ENCODE peak calls at places on chromosomes 5 and 9, in four cellular contexts. One of them, this sample, is unnamed.

GRCh38 chr9:115691686-115692085 is 461.9 kb upstream of the PAPPA start:
- DNase-seq in K562: no peak
- DNase-seq in HepG2: no peak
- DNase-seq in GM12878: no peak
- DNase-seq in this sample: no peak

GRCh38 chr5:1502046-1502736 is 21.6 kb downstream of the LPCAT1 start:
- DNase-seq in GM12878: no peak
- DNase-seq in K562: peak; percentile 83
- DNase-seq in HepG2: no peak
- DNase-seq in this sample: no peak

GRCh38 chr5:43232943-43233833 is 41.2 kb downstream of the NIM1K start:
- DNase-seq in GM12878: no peak
- DNase-seq in K562: no peak
- DNase-seq in HepG2: no peak
- DNase-seq in this sample: no peak

GRCh38 chr9:89916001-89916635 is 311.3 kb downstream of the GADD45G start:
- DNase-seq in K562: no peak
- DNase-seq in HepG2: no peak
- DNase-seq in GM12878: no peak
- DNase-seq in this sample: no peak

GRCh38 chr5:6183391-6184390 is 194.7 kb downstream of the MED10 start:
- DNase-seq in K562: no peak
- DNase-seq in HepG2: no peak
- DNase-seq in GM12878: no peak
- DNase-seq in this sample: no peak

GRCh38 chr9:76415731-76416130 is 21.5 kb upstream of the RFK start:
- DNase-seq in K562: no peak
- DNase-seq in HepG2: no peak
- DNase-seq in GM12878: no peak
- DNase-seq in this sample: no peak

GRCh38 chr5:1294839-1295649 is at the start of gene TERT:
- DNase-seq in GM12878: no peak
- DNase-seq in HepG2: no peak
- DNase-seq in K562: peak; percentile 90
- DNase-seq in this sample: peak; percentile 93

GRCh38 chr9:92715488-92716231 is 45.7 kb upstream of the IPPK start:
- DNase-seq in K562: peak; percentile 56
- DNase-seq in GM12878: no peak
- DNase-seq in HepG2: no peak
- DNase-seq in this sample: no peak

GRCh38 chr9:90009447-90009846 is 404.6 kb downstream of the GADD45G start:
- DNase-seq in K562: no peak
- DNase-seq in GM12878: no peak
- DNase-seq in HepG2: no peak
- DNase-seq in this sample: no peak

GRCh38 chr9:124126571-124127289 is 115.2 kb downstream of the LHX2 start:
- DNase-seq in HepG2: peak; percentile 56
- DNase-seq in K562: peak; percentile 86
- DNase-seq in GM12878: peak; percentile 43
- DNase-seq in this sample: peak; percentile 96

GRCh38 chr9:91500509-91501011 is 76.9 kb upstream of the NFIL3 start:
- DNase-seq in GM12878: no peak
- DNase-seq in HepG2: no peak
- DNase-seq in K562: peak; percentile 44
- DNase-seq in this sample: no peak

GRCh38 chr9:8867148-8867547 is 1067.6 kb upstream of the DMAC1 start:
- DNase-seq in HepG2: no peak
- DNase-seq in GM12878: no peak
- DNase-seq in K562: no peak
- DNase-seq in this sample: no peak

GRCh38 chr9:8860925-8861324 is 1061.3 kb upstream of the DMAC1 start:
- DNase-seq in K562: no peak
- DNase-seq in HepG2: no peak
- DNase-seq in GM12878: no peak
- DNase-seq in this sample: no peak

GRCh38 chr9:8863064-8863463 is 1063.5 kb upstream of the DMAC1 start:
- DNase-seq in GM12878: no peak
- DNase-seq in K562: no peak
- DNase-seq in HepG2: no peak
- DNase-seq in this sample: no peak

GRCh38 chr9:8868632-8869031 is 1069.1 kb upstream of the DMAC1 start:
- DNase-seq in K562: no peak
- DNase-seq in HepG2: peak; percentile 12
- DNase-seq in GM12878: no peak
- DNase-seq in this sample: no peak

DNA sequence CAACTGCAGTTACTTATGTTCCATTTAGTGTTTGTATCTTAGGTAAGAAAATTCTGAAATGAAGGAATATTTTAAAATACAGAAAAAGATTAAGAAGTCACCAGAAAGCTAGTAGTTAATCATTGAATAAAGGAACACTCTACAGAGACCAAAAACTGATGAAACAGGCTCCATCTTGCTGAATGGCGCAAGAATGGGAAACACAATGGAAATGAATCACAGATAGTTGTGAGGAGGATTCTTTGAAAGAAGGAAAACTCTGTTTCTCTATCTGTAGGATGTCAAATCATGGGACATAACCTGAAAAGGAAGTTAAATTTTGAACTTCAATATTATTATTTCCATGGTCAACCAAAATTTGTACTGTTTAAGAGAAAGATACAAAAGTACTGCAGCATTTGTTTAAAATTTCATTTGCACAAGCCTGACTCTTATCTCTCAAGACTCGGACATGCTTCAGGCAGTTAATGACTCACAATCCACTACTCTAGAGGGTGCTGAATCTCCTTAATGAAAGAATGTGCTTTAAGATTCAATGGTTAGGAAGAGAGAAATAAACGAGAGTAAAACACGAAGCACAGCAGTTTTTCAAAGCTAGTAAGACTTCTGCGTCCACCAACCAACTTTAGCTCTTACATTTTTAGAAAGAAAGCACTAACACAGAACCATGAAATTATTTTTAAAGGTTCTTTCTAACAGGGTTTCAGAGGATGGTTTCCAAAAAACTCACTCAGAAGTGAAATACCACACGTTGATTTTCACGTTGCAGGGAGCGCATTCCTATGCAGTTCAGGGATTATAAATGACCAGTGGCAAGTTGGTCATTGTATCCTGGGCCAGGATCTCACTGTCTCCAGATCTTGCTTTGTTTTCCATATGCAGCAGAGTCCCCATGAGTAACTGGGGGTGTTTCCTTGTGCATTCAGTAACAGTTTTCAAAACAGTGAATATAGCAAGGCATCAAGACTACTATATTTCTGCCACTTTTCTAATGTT is 1064.6 kb upstream of the DMAC1 start:
- DNase-seq in K562: no peak
- DNase-seq in GM12878: no peak
- DNase-seq in HepG2: no peak
- DNase-seq in this sample: no peak
- TF ChIP-seq CBX5 in K562: no peak
- TF ChIP-seq CBX5 in GM12878: no peak
- TF ChIP-seq CBX5 in HepG2: no peak
- TF ChIP-seq CBX5 in this sample: no peak

GRCh38 chr9:98994226-98995058 is 50.7 kb downstream of the COL15A1 start:
- DNase-seq in GM12878: no peak
- DNase-seq in K562: no peak
- DNase-seq in HepG2: no peak
- DNase-seq in this sample: no peak
- TF ChIP-seq CBX5 in GM12878: no peak
- TF ChIP-seq CBX5 in K562: no peak
- TF ChIP-seq CBX5 in HepG2: no peak
- TF ChIP-seq CBX5 in this sample: no peak

GRCh38 chr5:138762110-138762509 is 8.9 kb downstream of the CTNNA1 start:
- DNase-seq in HepG2: no peak
- DNase-seq in GM12878: no peak
- DNase-seq in K562: no peak
- DNase-seq in this sample: no peak
- TF ChIP-seq CBX5 in HepG2: no peak
- TF ChIP-seq CBX5 in GM12878: no peak
- TF ChIP-seq CBX5 in K562: no peak
- TF ChIP-seq CBX5 in this sample: no peak

GRCh38 chr5:8984386-8984785 is 561.5 kb downstream of the SEMA5A start:
- DNase-seq in GM12878: no peak
- DNase-seq in K562: no peak
- DNase-seq in HepG2: no peak
- DNase-seq in this sample: no peak

GRCh38 chr5:8981496-8981895 is 564.4 kb downstream of the SEMA5A start:
- DNase-seq in GM12878: no peak
- DNase-seq in HepG2: no peak
- DNase-seq in K562: no peak
- DNase-seq in this sample: no peak

GRCh38 chr5:8981016-8981415 is 564.9 kb downstream of the SEMA5A start:
- DNase-seq in K562: no peak
- DNase-seq in GM12878: no peak
- DNase-seq in HepG2: no peak
- DNase-seq in this sample: no peak
- TF ChIP-seq CBX5 in K562: no peak
- TF ChIP-seq CBX5 in GM12878: no peak
- TF ChIP-seq CBX5 in HepG2: no peak
- TF ChIP-seq CBX5 in this sample: no peak

GRCh38 chr5:58188287-58188651 is 271.6 kb downstream of the PLK2 start:
- DNase-seq in HepG2: peak; percentile 29
- DNase-seq in GM12878: no peak
- DNase-seq in K562: no peak
- DNase-seq in this sample: no peak
- TF ChIP-seq CBX5 in HepG2: no peak
- TF ChIP-seq CBX5 in GM12878: no peak
- TF ChIP-seq CBX5 in K562: no peak
- TF ChIP-seq CBX5 in this sample: no peak

GRCh38 chr9:131995382-131995781 is 84.3 kb downstream of the MED27 start:
- DNase-seq in HepG2: no peak
- DNase-seq in K562: no peak
- DNase-seq in GM12878: no peak
- DNase-seq in this sample: no peak
- TF ChIP-seq CBX5 in HepG2: no peak
- TF ChIP-seq CBX5 in K562: no peak
- TF ChIP-seq CBX5 in GM12878: no peak
- TF ChIP-seq CBX5 in this sample: no peak

GRCh38 chr9:137674307-137675305 is 55.8 kb downstream of the EHMT1 start:
- DNase-seq in GM12878: no peak
- DNase-seq in K562: no peak
- DNase-seq in HepG2: no peak
- DNase-seq in this sample: no peak

GRCh38 chr9:137671196-137671538 is 52.4 kb downstream of the EHMT1 start:
- DNase-seq in GM12878: no peak
- DNase-seq in K562: no peak
- DNase-seq in HepG2: no peak
- DNase-seq in this sample: no peak

GRCh38 chr9:137673871-137674270 is 55.1 kb downstream of the EHMT1 start:
- DNase-seq in GM12878: no peak
- DNase-seq in K562: no peak
- DNase-seq in HepG2: no peak
- DNase-seq in this sample: no peak

GRCh38 chr9:137671721-137672120 is 52.9 kb downstream of the EHMT1 start:
- DNase-seq in K562: no peak
- DNase-seq in GM12878: no peak
- DNase-seq in HepG2: no peak
- DNase-seq in this sample: no peak

DNA sequence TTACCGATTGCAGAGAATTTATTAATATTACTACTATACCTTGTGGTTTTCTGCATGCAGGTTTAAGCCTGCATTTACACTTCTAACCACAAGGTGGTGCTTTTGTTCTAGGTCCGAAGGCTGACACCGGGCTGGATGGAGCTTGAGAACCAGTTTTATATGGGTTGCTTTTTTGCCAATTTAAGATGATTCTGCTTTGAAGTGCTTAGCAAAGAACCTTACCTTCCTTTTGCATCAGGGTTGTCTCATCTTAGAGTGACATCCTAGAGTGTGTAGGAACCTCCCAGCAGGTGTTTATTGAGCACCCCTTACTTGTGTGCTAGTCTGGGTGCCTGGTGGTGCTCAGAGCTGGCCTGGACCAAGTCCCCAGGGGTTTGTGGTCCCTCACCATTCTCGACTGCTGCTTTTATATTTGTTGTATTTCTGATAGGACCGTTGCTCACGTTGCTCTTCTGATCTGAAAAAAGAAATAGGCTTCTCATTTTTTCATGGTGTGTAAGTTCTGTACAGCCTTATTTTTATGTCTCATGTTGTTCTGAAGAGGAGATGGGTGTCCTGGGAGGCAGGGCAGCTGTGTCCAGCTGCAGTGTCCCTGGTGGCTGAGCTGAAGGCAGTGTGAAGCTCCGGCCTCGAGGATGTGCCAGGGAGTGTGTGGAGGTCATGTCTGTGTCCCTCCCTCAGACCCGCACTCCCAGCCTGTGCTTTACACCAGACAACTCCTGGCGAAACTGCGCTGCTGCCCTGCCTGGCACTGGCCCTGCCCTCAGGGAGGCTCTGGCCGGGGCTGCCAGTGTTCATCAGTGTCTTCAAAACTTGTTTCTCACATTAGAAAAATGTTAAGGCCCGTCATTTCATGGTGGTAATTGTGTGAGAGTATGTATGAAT is 54.3 kb downstream of the EHMT1 start:
- DNase-seq in HepG2: peak; percentile 44
- DNase-seq in K562: peak; percentile 63
- DNase-seq in GM12878: peak; percentile 67
- DNase-seq in this sample: no peak
- TF ChIP-seq CBX5 in HepG2: no peak
- TF ChIP-seq CBX5 in K562: no peak
- TF ChIP-seq CBX5 in GM12878: no peak
- TF ChIP-seq CBX5 in this sample: no peak

DNA sequence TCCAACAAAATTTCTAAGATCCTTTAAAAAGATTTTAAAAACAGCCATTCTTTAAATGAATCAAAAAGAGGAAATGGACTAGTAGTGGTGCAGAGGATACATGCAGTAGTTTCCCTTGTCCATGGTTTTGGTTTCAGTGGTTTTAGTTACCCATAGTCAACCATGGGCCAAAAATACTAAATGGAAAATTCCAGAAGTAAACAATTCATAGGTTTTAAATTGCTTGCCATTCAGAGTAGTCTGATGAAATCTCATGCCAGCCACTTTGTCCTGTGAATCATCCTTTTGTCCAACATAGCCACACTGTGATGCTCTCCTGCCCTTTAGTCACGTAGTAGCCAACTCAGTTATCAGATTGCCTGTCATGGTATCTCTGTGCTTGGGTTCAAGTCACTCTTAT is 286.1 kb downstream of the ANXA1 start:
- DNase-seq in K562: no peak
- DNase-seq in GM12878: no peak
- DNase-seq in HepG2: peak; percentile 10
- DNase-seq in this sample: no peak
- TF ChIP-seq CBX5 in K562: no peak
- TF ChIP-seq CBX5 in GM12878: no peak
- TF ChIP-seq CBX5 in HepG2: no peak
- TF ChIP-seq CBX5 in this sample: no peak

This sample was measured in H1.